ENCODE peak calls at places on chromosome 15, in five cellular contexts. V is esophagus muscularis mucosa, M is GM12891, R is IMR-90, G is sigmoid colon. U is an unnamed sample.
A peak's percentile ranks its signal among the peaks of the same experiment; 100 is the strongest.

GRCh38 chr15:59315914-59316428 is 56.7 kb downstream of the MYO1E start:
- DNase-seq in G (no peak), M (no peak), R (peak; percentile 51), V (no peak), U (no peak)

GRCh38 chr15:50751394-50751793 is 14.1 kb downstream of the SPPL2A start:
- DNase-seq in R (no peak), V (no peak), G (no peak), M (no peak), U (no peak)

GRCh38 chr15:76982756-76983155 is 12.2 kb upstream of the PSTPIP1 start:
- DNase-seq in R (no peak), G (no peak), V (no peak), M (no peak), U (no peak)

GRCh38 chr15:31324739-31325431 is 1.8 kb upstream of the KLF13 start:
- DNase-seq in M (no peak), R (no peak), V (no peak), G (no peak), U (no peak)

GRCh38 chr15:47548189-47548588 is 169.1 kb upstream of the SEMA6D start:
- DNase-seq in G (no peak), M (no peak), V (no peak), R (no peak), U (no peak)

GRCh38 chr15:71386448-71387236 is 271.4 kb downstream of the THSD4 start:
- DNase-seq in M (no peak), V (no peak), G (no peak), R (peak; percentile 38), U (no peak)

GRCh38 chr15:38308797-38309196 is 56.2 kb downstream of the SPRED1 start:
- DNase-seq in M (no peak), R (no peak), G (no peak), V (no peak), U (no peak)

GRCh38 chr15:58403581-58403980 is 28.2 kb upstream of the LIPC start:
- DNase-seq in R (no peak), G (no peak), M (no peak), V (no peak), U (no peak)

GRCh38 chr15:36797128-36797527 is 217.7 kb downstream of the CDIN1 start:
- DNase-seq in G (no peak), V (no peak), M (no peak), R (no peak), U (no peak)

GRCh38 chr15:67724679-67725365 is 100.5 kb upstream of the SKOR1 start:
- DNase-seq in M (no peak), R (no peak), V (no peak), G (no peak), U (no peak)

GRCh38 chr15:92332125-92332899 is 61.4 kb upstream of the ST8SIA2 start:
- DNase-seq in G (no peak), M (no peak), R (no peak), V (no peak), U (no peak)

GRCh38 chr15:47846128-47846868 is 129.0 kb downstream of the SEMA6D start:
- DNase-seq in R (no peak), G (no peak), M (no peak), V (no peak), U (no peak)

GRCh38 chr15:74011610-74012009 is 17.1 kb downstream of the PML start:
- DNase-seq in V (no peak), M (no peak), G (peak; percentile 84), R (peak; percentile 46), U (no peak)

GRCh38 chr15:93152951-93153350 is 63.9 kb upstream of the RGMA start:
- DNase-seq in R (no peak), M (no peak), G (peak; percentile 94), V (peak; percentile 94), U (no peak)

GRCh38 chr15:60392601-60392985 is 5.2 kb downstream of the ANXA2 start:
- DNase-seq in V (no peak), M (no peak), G (no peak), R (peak; percentile 78), U (no peak)

GRCh38 chr15:60389261-60390077 is 8.3 kb downstream of the ANXA2 start:
- DNase-seq in G (no peak), R (no peak), M (no peak), V (no peak), U (no peak)

GRCh38 chr15:60391722-60392340 is 6.0 kb downstream of the ANXA2 start:
- DNase-seq in R (no peak), G (no peak), M (no peak), V (no peak), U (no peak)

GRCh38 chr15:60390231-60390630 is 7.6 kb downstream of the ANXA2 start:
- DNase-seq in R (no peak), G (no peak), M (no peak), V (no peak), U (no peak)

GRCh38 chr15:60390931-60391501 is 6.8 kb downstream of the ANXA2 start:
- DNase-seq in G (peak; percentile 82), M (no peak), V (no peak), R (peak; percentile 83), U (no peak)
- TF ChIP-seq POLR2A in G (no peak), M (no peak), V (no peak), R (peak; percentile 61), U (no peak)

GRCh38 chr15:99104788-99105515 is at the start of gene SYNM:
- DNase-seq in V (no peak), R (peak; percentile 72), M (peak; percentile 81), G (peak; percentile 94), U (peak; percentile 60)
- TF ChIP-seq POLR2A in V (peak; percentile 91), R (peak; percentile 83), M (no peak), G (peak; percentile 87), U (peak; percentile 88)

GRCh38 chr15:85622432-85622831 is 172.3 kb downstream of the KLHL25 start:
- DNase-seq in R (peak; percentile 92), G (no peak), V (no peak), M (no peak), U (no peak)

GRCh38 chr15:85623648-85624047 is 171.1 kb downstream of the KLHL25 start:
- DNase-seq in M (no peak), V (no peak), G (no peak), R (peak; percentile 61), U (no peak)

GRCh38 chr15:85618956-85619491 is 175.7 kb downstream of the KLHL25 start:
- DNase-seq in G (peak; percentile 92), V (peak; percentile 94), M (no peak), R (peak; percentile 98), U (peak; percentile 34)

GRCh38 chr15:85621096-85621495 is 173.6 kb downstream of the KLHL25 start:
- DNase-seq in V (no peak), R (no peak), M (no peak), G (no peak), U (no peak)

DNA sequence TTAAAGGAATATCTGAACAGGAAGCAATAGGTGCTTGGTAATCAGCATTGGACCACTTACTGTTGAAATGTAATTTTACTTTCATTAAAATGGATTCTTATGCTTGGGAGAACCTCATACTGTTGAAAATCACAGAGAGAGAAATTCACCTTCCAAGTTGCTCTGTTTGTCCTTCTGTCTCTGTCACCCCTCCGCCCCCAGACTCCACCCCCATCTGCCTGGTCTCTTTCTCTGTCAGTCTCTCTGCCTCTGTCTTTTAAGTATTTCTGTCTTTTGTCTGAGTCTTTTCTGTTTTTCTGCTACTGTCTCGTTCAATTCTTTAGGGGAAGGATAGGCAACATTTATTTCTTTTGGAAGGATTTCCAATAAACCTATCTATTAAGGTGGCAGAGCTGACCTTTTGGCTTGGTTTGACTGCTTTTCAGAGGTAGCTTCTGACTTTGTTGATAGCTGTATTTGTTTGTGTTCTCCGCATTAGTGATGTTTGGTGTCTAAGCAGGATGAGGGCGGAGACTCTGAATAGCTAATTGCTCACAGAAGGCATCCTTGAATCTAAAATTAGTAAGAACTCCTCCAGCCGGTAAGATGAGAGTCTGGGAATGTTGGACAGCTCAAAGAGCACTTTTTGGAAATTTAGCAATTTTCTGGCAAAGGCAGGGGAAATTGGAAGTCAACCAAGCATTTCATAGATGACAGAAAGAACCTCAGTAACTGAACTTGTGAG is 174.2 kb downstream of the KLHL25 start:
- DNase-seq in V (no peak), G (no peak), R (peak; percentile 73), M (no peak), U (no peak)
- TF ChIP-seq POLR2A in V (peak; percentile 16), G (no peak), R (no peak), M (no peak), U (no peak)

DNA sequence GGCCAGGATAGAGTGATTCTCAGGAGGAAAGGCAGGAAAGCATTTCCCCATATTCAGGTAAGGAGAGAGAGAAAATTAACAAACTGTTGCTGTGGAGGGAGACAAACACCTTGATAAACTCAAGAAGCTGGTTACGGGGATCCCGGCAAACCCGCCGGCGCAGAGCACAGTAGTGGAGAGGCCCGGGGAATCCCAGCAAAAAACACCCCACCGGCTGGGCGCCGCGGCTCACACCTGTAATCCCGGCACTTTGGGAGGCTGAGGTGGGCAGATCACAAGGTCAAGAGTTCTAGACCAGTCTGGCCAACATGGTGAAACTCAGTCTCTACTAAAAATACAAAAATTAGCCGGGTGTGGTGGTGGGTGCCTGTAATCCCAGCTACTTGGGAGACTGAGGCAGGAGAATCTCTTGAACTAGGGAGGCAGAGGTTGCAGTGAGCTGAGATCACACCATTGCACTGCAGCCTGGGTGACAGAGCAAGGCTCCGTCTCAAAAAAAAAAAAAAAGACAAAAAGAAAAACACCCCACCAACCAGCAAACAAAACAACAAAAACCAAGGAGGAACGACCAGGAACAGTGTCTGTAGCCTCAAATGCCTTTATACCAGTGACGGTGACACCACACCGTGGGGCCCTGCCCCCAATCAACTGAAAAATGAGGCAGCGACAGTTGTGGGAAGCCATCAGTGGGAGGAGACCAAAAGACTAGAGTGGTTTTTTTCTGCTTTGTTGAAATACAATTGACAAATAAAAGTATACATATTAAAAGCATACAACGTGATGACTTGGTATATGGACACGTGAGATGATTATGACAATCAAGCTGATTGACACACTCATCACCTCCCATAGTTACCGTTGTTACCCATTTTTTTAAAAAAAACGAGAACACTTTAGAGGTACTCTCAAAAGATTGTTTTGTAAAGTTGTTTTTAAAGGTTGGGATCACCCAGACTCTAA is 40.2 kb upstream of the IDH2 start:
- DNase-seq in R (no peak), M (no peak), V (no peak), G (no peak), U (no peak)
- TF ChIP-seq POLR2A in R (no peak), M (no peak), V (no peak), G (no peak), U (no peak)

DNA sequence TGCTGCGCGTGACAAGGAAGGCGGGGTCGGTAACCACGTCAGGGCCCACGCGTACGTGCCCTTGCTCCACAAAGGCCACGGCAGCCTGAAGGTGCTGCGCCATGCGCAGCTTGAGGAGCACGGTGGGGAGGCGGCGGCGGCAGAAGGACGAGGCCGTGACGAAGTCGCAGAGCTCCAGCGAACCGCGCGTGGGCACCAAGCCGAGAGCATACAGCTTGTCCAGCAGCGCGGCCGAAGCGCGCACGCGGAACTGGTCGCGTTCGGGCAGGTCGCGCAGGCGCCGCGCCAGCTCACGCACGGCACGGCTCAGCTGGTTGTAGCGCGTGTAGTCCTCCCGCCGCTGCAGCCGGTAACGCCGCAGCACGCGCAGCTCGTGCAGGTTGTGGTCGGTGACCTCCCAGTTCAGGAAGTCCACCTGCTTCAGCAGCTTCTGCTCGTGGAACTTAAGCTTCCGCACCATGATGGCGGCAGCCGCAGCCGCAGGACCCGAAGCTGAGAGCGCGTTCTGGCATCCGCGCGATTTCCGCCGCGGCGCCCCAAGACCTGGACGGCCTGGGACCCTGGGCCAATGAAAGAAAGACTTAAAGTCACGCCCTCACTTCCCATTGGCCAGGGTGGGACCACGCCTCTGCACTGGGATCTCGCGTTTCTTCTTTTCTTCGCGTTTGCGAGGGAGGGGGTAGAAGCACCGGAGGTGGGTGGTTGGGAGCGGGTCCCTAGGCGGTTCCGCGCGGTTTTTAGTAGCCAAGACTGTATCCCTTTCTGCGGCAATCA is at the start of gene IMP3:
- DNase-seq in M (peak; percentile 94), R (peak; percentile 95), G (peak; percentile 98), V (peak; percentile 99), U (no peak)
- TF ChIP-seq POLR2A in M (peak; percentile 95), R (peak; percentile 94), G (peak; percentile 97), V (peak; percentile 73), U (peak; percentile 90)

GRCh38 chr15:20643024-20643770 is 101.6 kb upstream of the GOLGA6L6 start:
- DNase-seq in V (peak; percentile 91), M (no peak), R (no peak), G (no peak), U (no peak)
- TF ChIP-seq POLR2A in V (no peak), M (no peak), R (no peak), G (no peak), U (no peak)

U was measured in H54.